ENCODE peak calls at places on chromosomes 4 and X, in seven cellular contexts. L, M, H, O, D, R and I are unnamed samples.

GRCh38 chr4:83860200-83860599 is 324.3 kb downstream of the GPAT3 start:
- DNase-seq in O (no peak), M (no peak), R (peak; percentile 15), L (no peak), D (no peak), H (no peak), I (no peak)

GRCh38 chrX:71910526-71911022 is at the start of gene NHSL2:
- DNase-seq in R (no peak), L (no peak), O (no peak), D (no peak), M (no peak), H (peak; percentile 10), I (no peak)

GRCh38 chr4:86114563-86114962 is 245.3 kb downstream of the MAPK10 start:
- DNase-seq in M (no peak), O (no peak), H (no peak), R (no peak), D (no peak), L (no peak), I (no peak)

GRCh38 chr4:244471-244870 is 60.8 kb downstream of the ZNF732 start:
- DNase-seq in R (peak; percentile 22), O (no peak), M (no peak), L (peak; percentile 60), D (peak; percentile 21), H (peak; percentile 45), I (no peak)

GRCh38 chr4:156512622-156513021 is 459.0 kb downstream of the PDGFC start:
- DNase-seq in M (no peak), L (no peak), R (no peak), D (peak; percentile 80), H (no peak), O (no peak), I (no peak)

GRCh38 chr4:56907489-56908205 is at the start of gene REST:
- DNase-seq in D (peak; percentile 63), H (no peak), M (peak; percentile 52), L (peak; percentile 93), R (peak; percentile 49), O (no peak), I (no peak)

GRCh38 chr4:138063581-138063980 is 178.6 kb downstream of the SLC7A11 start:
- DNase-seq in M (no peak), D (no peak), L (no peak), O (no peak), H (no peak), R (no peak), I (no peak)

GRCh38 chr4:94516067-94516466 is 64.3 kb downstream of the PDLIM5 start:
- DNase-seq in D (peak; percentile 78), L (no peak), M (no peak), O (peak; percentile 64), R (peak; percentile 96), H (no peak), I (peak; percentile 57)

GRCh38 chrX:22746081-22746480 is 253.7 kb upstream of the DDX53 start:
- DNase-seq in M (no peak), H (no peak), R (no peak), O (no peak), L (no peak), D (no peak), I (no peak)

GRCh38 chr4:24930136-24930535 is 17.3 kb upstream of the CCDC149 start:
- DNase-seq in M (no peak), L (no peak), H (no peak), D (no peak), O (no peak), R (no peak), I (no peak)

GRCh38 chr4:7904942-7905341 is 34.7 kb downstream of the AFAP1 start:
- DNase-seq in O (peak; percentile 83), D (peak; percentile 96), H (no peak), R (peak; percentile 84), M (no peak), L (no peak), I (no peak)

GRCh38 chrX:3520458-3520857 is 174.0 kb upstream of the MXRA5 start:
- DNase-seq in L (no peak), M (no peak), D (no peak), R (no peak), O (no peak), H (no peak), I (no peak)

GRCh38 chr4:105112274-105112673 is 34.4 kb upstream of the TET2 start:
- DNase-seq in R (no peak), M (no peak), H (no peak), O (no peak), D (no peak), L (no peak), I (no peak)

GRCh38 chr4:986949-987688 is at the start of gene IDUA:
- DNase-seq in O (no peak), R (peak; percentile 81), L (peak; percentile 80), D (peak; percentile 67), H (peak; percentile 40), M (peak; percentile 58), I (no peak)

GRCh38 chr4:103197765-103198110 is 405 bp downstream of the CENPE start:
- DNase-seq in D (peak; percentile 37), O (no peak), M (peak; percentile 10), H (no peak), R (peak; percentile 17), L (no peak), I (no peak)

GRCh38 chr4:47499705-47500104 is 14.6 kb downstream of the ATP10D start:
- DNase-seq in L (no peak), M (no peak), O (no peak), D (no peak), H (no peak), R (no peak), I (no peak)

GRCh38 chrX:40573763-40574162 is 7.0 kb upstream of the ATP6AP2 start:
- DNase-seq in M (no peak), L (peak; percentile 50), O (no peak), R (no peak), H (no peak), D (peak; percentile 44), I (no peak)

GRCh38 chrX:3326721-3327120 is 19.7 kb downstream of the MXRA5 start:
- DNase-seq in L (no peak), D (no peak), O (peak; percentile 26), R (peak; percentile 21), M (no peak), H (no peak), I (no peak)